ENCODE peak calls at places on chromosome 5, in four cellular contexts. S, X, M and N are unnamed samples.

GRCh38 chr5:108193021-108193795 is 188.7 kb downstream of the FBXL17 start:
- DNase-seq in S (no peak), X (no peak), M (peak; percentile 70), N (no peak)

GRCh38 chr5:180785151-180785781 is 17.3 kb downstream of the MGAT1 start:
- DNase-seq in X (no peak), S (no peak), M (peak; percentile 93), N (no peak)

GRCh38 chr5:55933377-55934116 is 61.2 kb downstream of the IL6ST start:
- DNase-seq in S (no peak), M (no peak), X (no peak), N (no peak)

GRCh38 chr5:131302506-131302905 is 38.7 kb downstream of the CDC42SE2 start:
- DNase-seq in X (no peak), M (no peak), S (no peak), N (no peak)

GRCh38 chr5:54590824-54591223 is 73.3 kb downstream of the SNX18 start:
- DNase-seq in S (no peak), M (no peak), X (no peak), N (no peak)

GRCh38 chr5:106423109-106423897 is 1247.4 kb downstream of the EFNA5 start:
- DNase-seq in M (no peak), X (no peak), S (no peak), N (peak; percentile 2)

GRCh38 chr5:142239394-142240159 is 85.2 kb downstream of the SPRY4 start:
- DNase-seq in S (no peak), M (no peak), X (no peak), N (no peak)

GRCh38 chr5:472076-472655 is 29.2 kb downstream of the EXOC3 start:
- DNase-seq in S (peak; percentile 44), M (peak; percentile 71), X (no peak), N (no peak)

GRCh38 chr5:407801-408268 is 35.1 kb upstream of the EXOC3 start:
- DNase-seq in X (no peak), S (no peak), M (no peak), N (no peak)

GRCh38 chr5:111360173-111360572 is 136.0 kb downstream of the CAMK4 start:
- DNase-seq in M (no peak), S (no peak), X (no peak), N (no peak)

GRCh38 chr5:133205649-133206048 is 153.8 kb downstream of the HSPA4 start:
- DNase-seq in X (no peak), S (no peak), M (peak; percentile 32), N (no peak)

GRCh38 chr5:111070272-111071134 is 1.0 kb upstream of the TSLP start:
- DNase-seq in S (peak; percentile 53), X (peak; percentile 83), M (peak; percentile 56), N (peak; percentile 90)

GRCh38 chr5:178418031-178418430 is 172.2 kb downstream of the COL23A1 start:
- DNase-seq in X (no peak), S (no peak), M (no peak), N (no peak)

GRCh38 chr5:170275376-170275994 is 22.1 kb downstream of the LCP2 start:
- DNase-seq in M (no peak), S (no peak), X (no peak), N (no peak)

GRCh38 chr5:180790020-180790419 is 12.6 kb downstream of the MGAT1 start:
- DNase-seq in M (no peak), S (no peak), X (peak; percentile 79), N (peak; percentile 49)

GRCh38 chr5:39476466-39477215 is 51.9 kb upstream of the DAB2 start:
- DNase-seq in X (no peak), S (no peak), M (peak; percentile 90), N (no peak)

GRCh38 chr5:119332978-119333401 is 22.8 kb upstream of the TNFAIP8 start:
- DNase-seq in X (no peak), S (no peak), M (no peak), N (no peak)

GRCh38 chr5:1983919-1984695 is 101.4 kb upstream of the IRX4 start:
- DNase-seq in X (peak; percentile 38), S (no peak), M (no peak), N (no peak)

GRCh38 chr5:79547429-79547822 is 33.5 kb upstream of the HOMER1 start:
- DNase-seq in S (peak; percentile 20), M (no peak), X (no peak), N (no peak)

GRCh38 chr5:26416911-26417310 is 621.5 kb downstream of the CDH9 start:
- DNase-seq in X (no peak), M (no peak), S (no peak), N (no peak)

GRCh38 chr5:163529698-163530097 is 24.3 kb downstream of the MAT2B start:
- DNase-seq in X (no peak), S (no peak), M (no peak), N (no peak)

GRCh38 chr5:68476854-68477253 is 261.3 kb downstream of the PIK3R1 start:
- DNase-seq in X (peak; percentile 25), M (no peak), S (no peak), N (no peak)

DNA sequence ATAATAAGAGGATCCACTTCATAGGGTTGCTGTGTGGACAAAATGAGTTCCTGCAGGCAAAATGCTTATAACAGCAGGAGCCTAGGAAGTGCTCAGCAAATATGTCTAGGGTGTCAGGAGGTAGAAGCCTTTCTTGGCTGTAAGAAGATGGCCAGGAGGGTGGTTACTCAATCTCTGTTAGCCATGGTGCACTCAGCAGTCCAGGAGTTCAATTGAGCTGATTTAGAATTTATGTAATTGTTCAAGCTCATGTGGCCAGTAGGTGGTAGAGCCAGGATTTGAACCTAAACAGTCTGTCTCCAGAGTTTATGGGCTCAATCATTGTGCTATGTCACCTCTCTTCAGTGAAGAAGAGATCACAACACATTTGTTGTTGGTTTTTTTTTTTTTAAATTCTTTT is 381.2 kb downstream of the KIF4B start:
- DNase-seq in S (no peak), M (no peak), X (no peak), N (no peak)
- TF ChIP-seq EZH2phosphoT487 in S (no peak), M (no peak), X (no peak), N (no peak)

GRCh38 chr5:159103086-159103485 is 3.4 kb upstream of the EBF1 start:
- DNase-seq in S (no peak), X (no peak), M (no peak), N (no peak)

GRCh38 chr5:159102294-159102934 is 2.7 kb upstream of the EBF1 start:
- DNase-seq in X (no peak), S (no peak), M (peak; percentile 60), N (no peak)

GRCh38 chr5:159105318-159106053 is 5.8 kb upstream of the EBF1 start:
- DNase-seq in M (no peak), X (peak; percentile 68), S (no peak), N (peak; percentile 64)

GRCh38 chr5:159104759-159105317 is 5.1 kb upstream of the EBF1 start:
- DNase-seq in S (no peak), M (no peak), X (peak; percentile 24), N (peak; percentile 27)

GRCh38 chr5:159104058-159104651 is 4.4 kb upstream of the EBF1 start:
- DNase-seq in M (peak; percentile 51), S (peak; percentile 64), X (peak; percentile 77), N (peak; percentile 81)
- TF ChIP-seq EZH2 in M (no peak), S (no peak), X (peak; percentile 93), N (no peak)

GRCh38 chr5:135395451-135395850 is 3.6 kb downstream of the MACROH2A1 start:
- DNase-seq in X (no peak), S (no peak), M (no peak), N (no peak)
- TF ChIP-seq EZH2phosphoT487 in X (no peak), S (no peak), M (no peak), N (no peak)

GRCh38 chr5:117732264-117732663 is 1157.6 kb upstream of the SEMA6A start:
- DNase-seq in S (no peak), M (no peak), X (no peak), N (no peak)
- TF ChIP-seq EZH2 in S (no peak), M (no peak), X (no peak), N (no peak)